ENCODE peak calls at places on chromosomes 16 and 17, in nine cellular contexts. D, E, X, K, G, R, F, T and B are unnamed samples.

GRCh38 chr16:23391381-23392222 is 61.4 kb downstream of the COG7 start:
- DNase-seq in F (no peak), X (no peak), G (no peak), R (no peak), T (no peak), D (peak; percentile 58), K (no peak), E (peak; percentile 74), B (no peak)

GRCh38 chr17:16486373-16487250 is 5.4 kb downstream of the LRRC75A start:
- DNase-seq in T (peak; percentile 61), G (no peak), F (no peak), E (peak; percentile 89), R (peak; percentile 61), X (peak; percentile 78), K (peak; percentile 56), D (peak; percentile 91), B (peak; percentile 77)

GRCh38 chr16:80655751-80656150 is 115.0 kb downstream of the DYNLRB2 start:
- DNase-seq in T (no peak), X (no peak), F (no peak), G (no peak), E (no peak), K (no peak), D (no peak), R (no peak), B (no peak)

GRCh38 chr17:50602514-50603235 is 32.0 kb upstream of the ABCC3 start:
- DNase-seq in G (no peak), D (no peak), F (no peak), R (no peak), E (no peak), K (no peak), T (no peak), X (no peak), B (no peak)

GRCh38 chr17:55301521-55302406 is 37.0 kb downstream of the HLF start:
- DNase-seq in F (no peak), R (no peak), G (no peak), D (no peak), T (no peak), X (no peak), K (no peak), E (no peak), B (no peak)

GRCh38 chr17:41680426-41681040 is 8.2 kb upstream of the EIF1 start:
- DNase-seq in G (no peak), K (no peak), F (no peak), R (no peak), T (no peak), X (no peak), E (no peak), D (no peak), B (no peak)

GRCh38 chr16:50269061-50269705 is 2.8 kb downstream of the ADCY7 start:
- DNase-seq in K (no peak), F (no peak), R (no peak), G (no peak), X (no peak), D (peak; percentile 61), E (no peak), T (no peak), B (no peak)

GRCh38 chr17:51035436-51035835 is 85.2 kb downstream of the SPAG9 start:
- DNase-seq in G (no peak), D (no peak), F (no peak), E (no peak), K (peak; percentile 40), T (peak; percentile 29), R (no peak), X (no peak), B (no peak)

GRCh38 chr17:35166526-35166925 is 18.9 kb downstream of the UNC45B start:
- DNase-seq in X (no peak), E (no peak), K (no peak), T (no peak), G (no peak), D (peak; percentile 55), F (no peak), R (no peak), B (no peak)

GRCh38 chr16:17368511-17368910 is 102.2 kb downstream of the XYLT1 start:
- DNase-seq in K (no peak), G (no peak), F (no peak), X (no peak), E (no peak), D (no peak), T (no peak), R (no peak), B (no peak)

GRCh38 chr17:15364615-15365014 is 23.2 kb upstream of the TEKT3 start:
- DNase-seq in R (peak; percentile 62), K (no peak), T (no peak), X (no peak), G (no peak), D (no peak), F (no peak), E (no peak), B (peak; percentile 66)

GRCh38 chr17:19646788-19647696 is 1.5 kb upstream of the ALDH3A2 start:
- DNase-seq in R (no peak), G (no peak), E (no peak), F (no peak), X (no peak), D (no peak), T (no peak), K (peak; percentile 21), B (no peak)

GRCh38 chr16:14409563-14409962 is 220.5 kb downstream of the PARN start:
- DNase-seq in G (no peak), K (no peak), F (peak; percentile 82), T (peak; percentile 90), D (no peak), R (peak; percentile 84), E (no peak), X (no peak), B (peak; percentile 79)

GRCh38 chr17:38572665-38573365 is 32.9 kb downstream of the SRCIN1 start:
- DNase-seq in K (peak; percentile 94), E (no peak), D (peak; percentile 73), R (no peak), X (no peak), G (peak; percentile 87), F (peak; percentile 68), T (no peak), B (no peak)

GRCh38 chr16:72836181-72836580 is 211.7 kb downstream of the ZFHX3 start:
- DNase-seq in G (no peak), T (no peak), E (no peak), R (no peak), X (no peak), K (no peak), F (no peak), D (no peak), B (no peak)

GRCh38 chr17:40295471-40296457 is 8.1 kb downstream of the CDC6 start:
- DNase-seq in T (no peak), R (no peak), X (no peak), F (no peak), E (no peak), G (no peak), D (no peak), K (no peak), B (no peak)

GRCh38 chr16:57314161-57314785 is 29.8 kb upstream of the PLLP start:
- DNase-seq in F (no peak), K (no peak), X (no peak), G (no peak), R (no peak), T (no peak), E (no peak), D (no peak), B (peak; percentile 52)

GRCh38 chr16:54171855-54172537 is 114.6 kb downstream of the IRX3 start:
- DNase-seq in T (peak; percentile 18), K (peak; percentile 44), E (no peak), F (peak; percentile 76), D (no peak), X (peak; percentile 41), R (no peak), G (no peak), B (no peak)
- H3K4me1 ChIP-seq in T (no peaks in the 10 kb centered on the region), K (peaks cover 42% of the 10 kb centered on the region), E (no peaks in the 10 kb centered on the region), F (peaks cover 49% of the 10 kb centered on the region), D (no peaks in the 10 kb centered on the region), X (peaks cover 45% of the 10 kb centered on the region), R (no peaks in the 10 kb centered on the region), G (peaks cover 8% of the 10 kb centered on the region), B (no peaks in the 10 kb centered on the region)

GRCh38 chr16:84461029-84461415 is 43.4 kb downstream of the MEAK7 start:
- DNase-seq in G (no peak), X (no peak), K (no peak), E (no peak), D (no peak), F (no peak), R (no peak), T (no peak), B (no peak)
- H3K4me1 ChIP-seq in G (no peaks in the 10 kb centered on the region), X (no peaks in the 10 kb centered on the region), K (no peaks in the 10 kb centered on the region), E (no peaks in the 10 kb centered on the region), D (no peaks in the 10 kb centered on the region), F (no peaks in the 10 kb centered on the region), R (no peaks in the 10 kb centered on the region), T (no peaks in the 10 kb centered on the region), B (no peaks in the 10 kb centered on the region)

DNA sequence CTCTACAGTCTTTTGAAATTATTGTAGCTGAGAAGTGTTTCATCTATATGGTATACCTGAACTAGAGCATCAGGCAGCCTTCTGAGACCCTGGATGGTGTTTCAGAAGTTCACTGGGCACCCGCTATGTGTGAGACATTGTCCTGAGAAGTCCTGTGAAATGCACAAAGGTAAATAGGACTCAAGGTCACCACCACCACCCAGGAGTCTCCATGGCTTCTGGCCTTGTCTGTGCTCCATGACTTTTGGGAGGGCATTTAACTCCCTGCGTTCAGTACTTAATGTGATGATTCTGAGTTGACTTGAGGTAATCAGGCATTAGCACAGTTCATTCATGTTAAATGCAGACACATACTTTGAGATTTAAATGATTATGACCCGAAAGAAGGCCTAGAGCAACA is 1.1 kb downstream of the MLYCD start:
- DNase-seq in D (no peak), G (no peak), T (no peak), F (no peak), R (no peak), E (no peak), X (peak; percentile 35), K (no peak), B (no peak)
- H3K4me1 ChIP-seq in D (no peaks in the 10 kb centered on the region), G (peaks cover 8% of the 10 kb centered on the region), T (peaks cover 4% of the 10 kb centered on the region), F (peaks cover 12% of the 10 kb centered on the region), R (no peaks in the 10 kb centered on the region), E (peaks cover 26% of the 10 kb centered on the region), X (peaks cover 61% of the 10 kb centered on the region), K (peaks cover 5% of the 10 kb centered on the region), B (peaks cover 52% of the 10 kb centered on the region)

GRCh38 chr17:14320098-14320497 is 19.2 kb downstream of the HS3ST3B1 start:
- DNase-seq in E (no peak), K (no peak), F (no peak), X (no peak), R (no peak), D (no peak), G (no peak), T (no peak), B (no peak)

GRCh38 chr17:14320734-14321475 is 20.0 kb downstream of the HS3ST3B1 start:
- DNase-seq in G (no peak), T (no peak), D (no peak), E (no peak), F (no peak), K (peak; percentile 17), R (no peak), X (no peak), B (no peak)

GRCh38 chr17:14318109-14318905 is 17.4 kb downstream of the HS3ST3B1 start:
- DNase-seq in K (no peak), D (no peak), G (no peak), T (no peak), F (no peak), E (no peak), X (no peak), R (no peak), B (peak; percentile 53)

GRCh38 chr17:14317383-14317782 is 16.5 kb downstream of the HS3ST3B1 start:
- DNase-seq in K (peak; percentile 23), E (no peak), D (no peak), X (no peak), G (no peak), T (no peak), F (no peak), R (no peak), B (peak; percentile 13)

DNA sequence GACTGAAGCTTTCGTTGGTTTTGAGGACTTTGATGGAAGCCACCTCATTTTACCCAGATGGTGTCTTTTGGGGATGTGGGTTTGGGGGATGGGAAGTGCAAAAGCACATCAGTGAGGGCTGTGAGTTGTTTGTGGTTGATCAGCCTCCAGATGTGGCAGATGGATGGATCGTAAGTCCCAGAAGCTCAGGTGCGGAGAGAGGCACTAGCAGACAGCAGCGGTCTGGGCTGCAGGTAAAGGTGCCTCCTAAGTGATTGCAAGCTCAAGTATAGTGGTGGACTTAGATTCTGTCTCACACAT is 18.0 kb downstream of the HS3ST3B1 start:
- DNase-seq in K (no peak), F (no peak), G (no peak), D (no peak), E (no peak), T (no peak), R (no peak), X (no peak), B (no peak)
- H3K4me1 ChIP-seq in K (peaks cover 63% of the 10 kb centered on the region), F (no peaks in the 10 kb centered on the region), G (no peaks in the 10 kb centered on the region), D (no peaks in the 10 kb centered on the region), E (no peaks in the 10 kb centered on the region), T (no peaks in the 10 kb centered on the region), R (no peaks in the 10 kb centered on the region), X (no peaks in the 10 kb centered on the region), B (no peaks in the 10 kb centered on the region)